ENCODE peak calls at places on chromosomes 11 and 22, in six cellular contexts. S is uterus, N is GM12865, M is LNCaP clone FGC, T is GM06990, X is ovary. D is an unnamed sample.

GRCh38 chr11:75557649-75558494 is 4.2 kb upstream of the SERPINH1 start:
- DNase-seq in M (no peak), X (peak), T (no peak), N (no peak), S (peak), D (peak)

GRCh38 chr11:114257621-114258558 is 38.3 kb upstream of the NNMT start:
- DNase-seq in N (no peak), S (peak), X (peak), M (no peak), T (no peak), D (peak)

GRCh38 chr22:39080052-39080762 is 3.1 kb downstream of the APOBEC3G start:
- DNase-seq in X (no peak), M (no peak), S (no peak), T (no peak), N (peak), D (no peak)

GRCh38 chr11:30478923-30479322 is 107.2 kb downstream of the MPPED2 start:
- DNase-seq in T (no peak), X (no peak), N (no peak), M (no peak), S (peak), D (peak)

GRCh38 chr11:3745161-3745560 is 52.2 kb downstream of the NUP98 start:
- DNase-seq in M (peak), S (no peak), X (no peak), N (no peak), T (no peak), D (no peak)

GRCh38 chr11:71462726-71463125 is 9.7 kb downstream of the NADSYN1 start:
- DNase-seq in T (no peak), S (no peak), N (no peak), X (no peak), M (no peak), D (no peak)

GRCh38 chr11:47645500-47645899 is 3.1 kb upstream of the MTCH2 start:
- DNase-seq in M (no peak), T (no peak), N (no peak), S (no peak), X (no peak), D (no peak)

GRCh38 chr11:61149624-61150615 is 11.3 kb downstream of the VPS37C start:
- DNase-seq in N (no peak), X (no peak), T (no peak), M (no peak), S (no peak), D (no peak)

GRCh38 chr11:78432956-78433355 is 15.3 kb upstream of the GAB2 start:
- DNase-seq in S (no peak), T (no peak), M (no peak), N (no peak), X (no peak), D (no peak)

GRCh38 chr11:91664521-91664920 is 560.1 kb upstream of the FAT3 start:
- DNase-seq in M (no peak), N (no peak), X (no peak), T (no peak), S (no peak), D (no peak)

GRCh38 chr11:3156282-3156660 is 8.8 kb downstream of the OSBPL5 start:
- DNase-seq in M (no peak), S (peak), X (peak), N (no peak), T (no peak), D (peak)

GRCh38 chr11:68149417-68149816 is 28.2 kb upstream of the CHKA start:
- DNase-seq in T (no peak), X (no peak), N (no peak), S (no peak), M (no peak), D (no peak)

GRCh38 chr22:43398246-43398645 is 13.6 kb upstream of the MPPED1 start:
- DNase-seq in M (no peak), N (no peak), S (no peak), X (no peak), T (no peak), D (no peak)

GRCh38 chr11:93718057-93718563 is 23.2 kb downstream of the TAF1D start:
- DNase-seq in T (peak), N (peak), M (no peak), S (no peak), X (no peak), D (no peak)

GRCh38 chr11:109342261-109342660 is 79.7 kb upstream of the C11orf87 start:
- DNase-seq in T (no peak), N (no peak), M (no peak), X (no peak), S (no peak), D (no peak)

GRCh38 chr11:74988541-74989268 is at the start of gene NEU3:
- DNase-seq in N (peak), M (no peak), S (peak), X (peak), T (peak), D (peak)

GRCh38 chr11:120632579-120632978 is 121.0 kb downstream of the GRIK4 start:
- DNase-seq in S (no peak), N (peak), T (no peak), X (no peak), M (no peak), D (no peak)

GRCh38 chr11:32893947-32894827 is 1.6 kb downstream of the QSER1 start:
- DNase-seq in S (peak), N (peak), M (no peak), T (peak), X (peak), D (no peak)

GRCh38 chr11:2951235-2952110 is 22.3 kb upstream of the PHLDA2 start:
- DNase-seq in S (no peak), X (no peak), N (no peak), T (no peak), M (no peak), D (no peak)

GRCh38 chr11:71331631-71332030 is 79.3 kb upstream of the SHANK2 start:
- DNase-seq in T (no peak), N (no peak), M (no peak), S (no peak), X (no peak), D (peak)

GRCh38 chr22:37254206-37254866 is 10.3 kb upstream of the RAC2 start:
- DNase-seq in M (no peak), S (no peak), T (no peak), N (no peak), X (no peak), D (no peak)

GRCh38 chr11:108122166-108122628 is 830 bp downstream of the ACAT1 start:
- DNase-seq in M (no peak), S (peak), N (no peak), X (no peak), T (no peak), D (no peak)

GRCh38 chr11:19398273-19398672 is 157.5 kb upstream of the E2F8 start:
- DNase-seq in M (no peak), X (no peak), S (no peak), N (no peak), T (no peak), D (no peak)

GRCh38 chr11:68099474-68100405 is 21.4 kb downstream of the CHKA start:
- DNase-seq in S (peak), M (peak), N (peak), T (no peak), X (peak), D (no peak)

GRCh38 chr11:2222479-2222878 is 47.9 kb downstream of the ASCL2 start:
- DNase-seq in N (no peak), T (no peak), M (no peak), S (peak), X (no peak), D (no peak)

GRCh38 chr22:49197500-49197899 is 630.2 kb downstream of the BRD1 start:
- DNase-seq in X (no peak), N (no peak), M (no peak), T (no peak), S (peak), D (peak)

GRCh38 chr11:76148941-76149613 is 57.2 kb downstream of the WNT11 start:
- DNase-seq in S (no peak), N (no peak), X (no peak), T (no peak), M (no peak), D (no peak)

GRCh38 chr11:60993611-60994010 is 22.1 kb downstream of the CD6 start:
- DNase-seq in T (no peak), S (no peak), N (no peak), X (no peak), M (no peak), D (no peak)

GRCh38 chr11:94048310-94048709 is 27.2 kb downstream of the HEPHL1 start:
- DNase-seq in T (no peak), M (no peak), X (no peak), S (no peak), N (no peak), D (no peak)

GRCh38 chr11:126646701-126647209 is 291.3 kb downstream of the ST3GAL4 start:
- DNase-seq in T (no peak), X (no peak), M (no peak), S (no peak), N (no peak), D (no peak)

GRCh38 chr11:17411418-17411817 is 23.0 kb upstream of the KCNJ11 start:
- DNase-seq in T (no peak), N (no peak), M (no peak), S (no peak), X (no peak), D (no peak)

GRCh38 chr11:22879615-22880014 is 19.3 kb upstream of the CCDC179 start:
- DNase-seq in T (no peak), N (no peak), S (no peak), X (no peak), M (no peak), D (no peak)

GRCh38 chr22:35330258-35330861 is 30.7 kb downstream of the TOM1 start:
- DNase-seq in N (peak), S (peak), M (no peak), X (peak), T (no peak), D (peak)

GRCh38 chr11:102842930-102843329 is 479 bp downstream of the MMP3 start:
- DNase-seq in M (no peak), T (no peak), S (no peak), X (no peak), N (no peak), D (no peak)

GRCh38 chr22:45676024-45676423 is 4.4 kb downstream of the ATXN10 start:
- DNase-seq in S (no peak), T (no peak), X (no peak), N (no peak), M (no peak), D (no peak)

GRCh38 chr22:45671783-45672563 is at the start of gene ATXN10:
- DNase-seq in S (peak), N (peak), M (no peak), T (peak), X (peak), D (peak)

GRCh38 chr22:45671051-45671782 is 417 bp upstream of the ATXN10 start:
- DNase-seq in X (no peak), S (peak), M (no peak), T (no peak), N (no peak), D (no peak)

GRCh38 chr22:45672564-45673481 is 1.2 kb downstream of the ATXN10 start:
- DNase-seq in M (no peak), N (no peak), S (no peak), X (no peak), T (no peak), D (no peak)

GRCh38 chr22:45673482-45674175 is 2.0 kb downstream of the ATXN10 start:
- DNase-seq in M (no peak), T (no peak), N (no peak), S (no peak), X (no peak), D (no peak)
- H3K4me3 ChIP-seq in M (peak), T (peak), N (peak), S (no peak), X (no peak), D (no peak)

DNA sequence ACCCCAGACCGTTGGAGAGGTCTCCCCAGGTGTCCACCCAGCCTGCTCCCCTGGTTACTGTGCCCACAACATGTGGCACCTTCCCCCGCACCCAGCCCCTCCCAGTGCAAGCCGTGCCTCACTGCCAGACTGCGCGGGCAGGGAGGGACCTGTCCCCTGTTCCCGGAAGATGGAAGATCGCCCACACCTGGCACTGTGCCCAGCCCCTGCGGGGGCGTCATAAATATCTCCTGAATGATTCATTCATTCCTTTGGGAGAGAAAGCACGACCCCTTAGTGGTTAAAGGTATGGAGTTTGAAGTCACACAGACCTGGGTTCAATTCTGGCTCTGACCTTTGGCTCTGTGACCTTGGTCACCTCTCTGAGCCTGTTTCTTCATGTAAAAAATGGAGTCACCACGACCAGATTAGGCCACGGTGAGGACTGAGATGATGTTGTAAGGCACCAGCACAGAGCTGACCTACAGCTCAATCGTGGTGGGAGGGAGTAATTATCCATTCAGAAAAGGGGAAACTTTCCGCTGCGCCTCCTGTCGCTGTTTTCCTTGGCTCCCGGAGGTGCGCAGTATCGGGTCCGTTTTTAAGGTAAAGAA is 497 bp upstream of the SYT12 start:
- DNase-seq in T (no peak), M (no peak), X (peak), S (no peak), N (no peak), D (no peak)
- H3K4me3 ChIP-seq in T (no peak), M (no peak), X (no peak), S (peak), N (no peak), D (peak)

DNA sequence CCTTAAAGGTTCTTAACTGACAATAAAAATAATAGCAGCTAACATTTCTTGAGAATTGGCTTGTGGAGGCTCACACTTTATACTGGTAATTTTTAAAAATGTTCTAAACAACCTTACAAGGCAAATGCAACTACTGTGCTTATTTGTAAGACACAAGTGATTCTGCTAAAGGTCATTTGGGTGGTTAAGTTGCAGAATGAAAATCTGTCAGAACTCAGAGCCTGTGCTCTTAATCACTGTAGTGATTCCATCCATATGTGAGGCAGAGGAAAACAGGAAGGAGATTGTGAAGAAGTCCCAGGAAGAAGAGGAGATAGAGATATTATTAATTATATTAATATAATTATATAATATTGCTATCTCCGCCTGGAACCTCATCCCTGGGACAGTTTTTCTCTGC is 59.0 kb upstream of the RRAS2 start:
- DNase-seq in M (no peak), T (no peak), S (no peak), N (no peak), X (no peak), D (no peak)
- H3K4me3 ChIP-seq in M (no peak), T (no peak), S (no peak), N (no peak), X (no peak), D (no peak)

GRCh38 chr11:11843233-11843632 is 1.5 kb downstream of the USP47 start:
- DNase-seq in S (no peak), N (peak), M (peak), X (no peak), T (no peak), D (no peak)

GRCh38 chr11:11845066-11845465 is 3.3 kb downstream of the USP47 start:
- DNase-seq in T (no peak), S (no peak), N (peak), X (no peak), M (peak), D (no peak)

GRCh38 chr11:11843642-11844041 is 1.9 kb downstream of the USP47 start:
- DNase-seq in M (no peak), S (no peak), X (no peak), N (no peak), T (no peak), D (no peak)

GRCh38 chr11:11845551-11845950 is 3.8 kb downstream of the USP47 start:
- DNase-seq in M (no peak), S (no peak), N (no peak), X (no peak), T (no peak), D (no peak)

DNA sequence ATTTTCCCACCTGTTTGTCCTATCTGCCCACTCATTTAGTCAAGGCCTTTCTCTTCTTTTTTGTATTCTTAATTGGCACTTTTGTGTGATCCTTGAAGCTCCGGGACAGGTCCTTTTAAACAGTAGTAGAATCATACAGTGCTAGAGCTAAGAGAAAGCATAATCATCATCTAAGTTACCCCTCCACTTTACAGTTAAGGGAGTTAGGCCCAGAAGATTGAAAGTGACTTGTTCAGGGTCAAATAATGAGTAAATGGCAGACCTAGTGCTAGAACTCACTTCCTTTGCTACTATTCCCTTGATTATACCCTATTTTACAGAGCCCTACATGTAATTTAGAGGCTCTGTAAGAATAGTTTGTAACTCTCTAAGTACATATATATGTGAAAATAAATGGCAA is 2.5 kb downstream of the USP47 start:
- DNase-seq in X (no peak), S (no peak), T (no peak), M (no peak), N (peak), D (no peak)
- H3K4me3 ChIP-seq in X (peak), S (peak), T (peak), M (peak), N (peak), D (peak)

DNA sequence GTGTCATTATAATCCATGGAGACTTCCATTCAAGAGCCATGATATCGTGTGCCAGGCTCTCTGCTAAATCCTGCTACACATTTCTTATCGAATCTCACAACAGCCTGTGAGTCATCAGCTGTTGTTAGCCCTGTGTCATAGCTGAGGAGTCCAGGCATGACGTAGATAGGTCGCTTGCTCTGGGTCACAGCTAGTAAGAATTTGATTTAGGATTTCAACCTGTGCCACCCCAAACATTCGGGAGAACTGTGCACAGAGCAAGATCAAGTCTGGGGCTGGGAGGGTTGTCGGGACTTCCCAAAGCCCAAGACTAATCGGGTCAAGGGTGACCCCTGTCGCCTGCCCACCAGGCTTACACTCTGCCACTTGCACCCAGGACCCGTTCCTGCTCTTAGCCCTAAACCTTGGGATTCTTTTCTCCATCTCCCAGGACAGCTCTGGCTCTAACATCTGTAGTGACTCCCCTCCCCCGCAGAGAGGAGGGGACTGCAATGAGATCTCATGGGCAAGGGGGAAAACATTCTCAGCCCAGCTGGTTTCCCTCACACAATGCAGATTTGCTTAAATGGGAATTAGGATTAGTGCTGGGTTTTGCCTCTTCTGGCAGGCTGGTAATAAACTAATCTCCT is 34.3 kb downstream of the TSPAN18 start:
- DNase-seq in S (peak), M (no peak), T (no peak), X (peak), N (no peak), D (peak)
- H3K4me3 ChIP-seq in S (no peak), M (no peak), T (no peak), X (no peak), N (no peak), D (no peak)

DNA sequence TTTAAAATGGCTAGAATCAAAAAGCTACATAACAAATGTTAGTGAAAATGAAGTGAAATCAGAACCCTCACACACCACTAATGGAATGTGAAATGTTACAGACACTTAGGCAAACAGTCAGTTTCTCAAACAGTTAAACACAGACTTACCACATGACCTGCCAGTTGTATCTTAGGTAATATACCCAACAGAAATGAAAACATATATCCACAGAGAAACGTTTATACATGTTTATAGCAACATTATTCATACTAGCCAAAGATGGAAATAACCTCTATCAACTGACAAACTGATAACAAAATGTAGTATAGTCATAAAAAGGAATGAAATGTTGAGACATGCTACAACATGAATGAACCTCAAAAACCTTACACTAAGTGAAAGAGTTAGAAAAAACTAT is 131.5 kb upstream of the TRPC6 start:
- DNase-seq in N (no peak), S (no peak), M (no peak), T (no peak), X (no peak), D (no peak)
- H3K4me3 ChIP-seq in N (no peak), S (no peak), M (no peak), T (no peak), X (no peak), D (no peak)

GRCh38 chr22:21734540-21735197 is 925 bp downstream of the YPEL1 start:
- DNase-seq in X (no peak), N (peak), M (no peak), S (no peak), T (no peak), D (no peak)

GRCh38 chr22:21730535-21731308 is 4.9 kb downstream of the YPEL1 start:
- DNase-seq in T (no peak), M (no peak), X (no peak), N (no peak), S (no peak), D (no peak)

GRCh38 chr22:21728270-21728669 is 7.3 kb downstream of the YPEL1 start:
- DNase-seq in S (no peak), M (no peak), N (no peak), T (no peak), X (no peak), D (no peak)

GRCh38 chr22:21727768-21728167 is 7.8 kb downstream of the YPEL1 start:
- DNase-seq in N (no peak), X (no peak), T (no peak), M (no peak), S (no peak), D (no peak)

DNA sequence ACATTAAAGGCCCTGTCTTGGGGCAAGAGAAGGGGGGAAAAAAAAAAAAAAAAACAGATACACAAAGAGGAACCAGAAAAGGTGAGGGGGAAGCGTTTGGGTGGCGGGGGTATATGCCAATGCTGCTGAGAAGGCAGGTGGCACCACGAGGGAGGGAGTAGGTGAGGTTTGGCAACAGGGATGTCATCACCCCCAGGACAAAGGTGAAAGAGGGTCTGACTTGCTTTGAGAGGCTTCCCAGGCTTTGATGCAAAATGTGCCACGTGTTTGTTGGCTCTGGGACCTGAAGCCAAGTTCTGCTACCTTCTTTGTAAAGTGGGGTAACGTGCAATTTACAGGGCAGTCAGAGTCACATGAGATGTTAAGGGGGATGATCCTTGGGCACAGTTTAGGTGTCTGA is 4.1 kb downstream of the YPEL1 start:
- DNase-seq in T (no peak), M (no peak), X (no peak), N (no peak), S (no peak), D (no peak)
- H3K4me3 ChIP-seq in T (no peak), M (no peak), X (no peak), N (no peak), S (no peak), D (no peak)